ENCODE peak calls at places on chromosomes 3 and 15, in seven cellular contexts. F is cardiac fibroblast, S is astrocyte of the spinal cord, J is fibroblast of the aortic adventitia, I is MM.1S, M is Peyer's patch, X is progenitor cell of endocrine pancreas. W is an unnamed sample.

GRCh38 chr15:78301326-78301725 is 1.9 kb upstream of the SKIC8 start:
- DNase-seq in I (no peak), S (no peak), F (no peak), J (no peak), X (no peak), M (no peak), W (peak)

GRCh38 chr15:94523873-94524272 is 292.5 kb downstream of the MCTP2 start:
- DNase-seq in S (no peak), X (no peak), M (no peak), J (no peak), F (no peak), I (no peak), W (no peak)

GRCh38 chr3:66738625-66739330 is 238.0 kb upstream of the LRIG1 start:
- DNase-seq in J (peak), F (peak), S (peak), X (no peak), I (no peak), M (no peak), W (no peak)

GRCh38 chr15:96896766-96897165 is 566.3 kb downstream of the NR2F2 start:
- DNase-seq in S (no peak), J (no peak), X (no peak), M (no peak), F (no peak), I (no peak), W (no peak)

GRCh38 chr3:124295358-124295757 is 303.4 kb upstream of the ROPN1 start:
- DNase-seq in X (no peak), F (no peak), J (no peak), I (no peak), S (no peak), M (no peak), W (no peak)

GRCh38 chr3:113117511-113118302 is 93.7 kb upstream of the BOC start:
- DNase-seq in S (peak), X (no peak), J (peak), M (no peak), I (no peak), F (peak), W (peak)

GRCh38 chr3:154220462-154220861 is 99.3 kb downstream of the ARHGEF26 start:
- DNase-seq in X (no peak), F (no peak), I (no peak), M (no peak), S (no peak), J (no peak), W (no peak)

GRCh38 chr15:69647160-69647513 is 194.5 kb downstream of the RPLP1 start:
- DNase-seq in M (no peak), J (no peak), I (no peak), F (no peak), S (no peak), X (no peak), W (no peak)

GRCh38 chr15:40314723-40315276 is 7.1 kb upstream of the PLCB2 start:
- DNase-seq in M (no peak), X (no peak), S (no peak), J (peak), I (no peak), F (peak), W (no peak)

GRCh38 chr15:66041276-66041675 is 172.0 kb downstream of the RAB11A start:
- DNase-seq in J (no peak), M (no peak), I (no peak), F (no peak), S (no peak), X (no peak), W (no peak)

GRCh38 chr15:74793135-74794028 is 11.5 kb downstream of the CSK start:
- DNase-seq in I (no peak), F (peak), S (peak), X (no peak), J (no peak), M (peak), W (no peak)

GRCh38 chr3:187183210-187183862 is 13.9 kb upstream of the RTP1 start:
- DNase-seq in M (no peak), X (no peak), J (peak), S (no peak), I (no peak), F (peak), W (no peak)

GRCh38 chr3:133428552-133428951 is 28.7 kb downstream of the BFSP2 start:
- DNase-seq in F (no peak), J (no peak), X (no peak), I (no peak), S (no peak), M (no peak), W (no peak)

GRCh38 chr3:89692601-89693000 is 585.2 kb downstream of the EPHA3 start:
- DNase-seq in F (no peak), J (no peak), X (no peak), I (no peak), M (no peak), S (no peak), W (no peak)

GRCh38 chr3:195250473-195251251 is 20.3 kb downstream of the XXYLT1 start:
- DNase-seq in I (no peak), X (no peak), J (peak), F (peak), S (peak), M (peak), W (peak)

GRCh38 chr3:71521940-71522876 is 61.3 kb downstream of the FOXP1 start:
- DNase-seq in S (no peak), F (no peak), X (no peak), I (no peak), M (no peak), J (no peak), W (no peak)
- TF ChIP-seq CTCF in S (no peak), F (no peak), X (no peak), I (no peak), M (no peak), J (no peak), W (no peak)

DNA sequence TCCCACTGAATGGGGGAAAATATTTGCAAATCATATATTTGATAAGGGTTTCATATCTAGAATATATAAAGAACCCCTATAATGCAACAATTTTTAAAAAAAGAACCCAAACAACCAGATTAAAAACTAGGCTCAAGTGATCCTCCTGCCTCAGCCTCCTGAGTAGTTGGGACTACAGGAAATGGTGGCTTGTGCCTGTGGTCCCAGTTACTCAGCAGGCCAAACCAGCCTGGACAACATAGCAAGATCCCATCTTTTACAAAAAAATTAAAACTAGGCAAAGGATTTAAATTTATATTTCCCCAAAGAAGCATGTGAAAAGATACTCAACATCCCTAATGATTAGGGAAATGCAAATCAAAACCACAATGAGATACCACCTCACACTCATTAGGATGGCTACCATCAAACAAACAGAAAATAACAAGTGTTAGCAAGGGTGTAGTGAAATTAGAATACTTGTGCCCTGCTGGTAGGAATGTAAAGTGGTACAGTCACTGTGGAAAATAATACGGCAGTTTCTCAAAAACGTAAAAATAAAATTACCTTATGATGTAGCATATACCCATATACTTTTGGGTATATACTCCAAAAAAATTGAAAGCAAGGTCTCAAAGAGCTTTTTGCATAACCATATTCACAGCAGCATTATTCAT is 19.7 kb downstream of the TFDP2 start:
- DNase-seq in I (no peak), M (no peak), S (no peak), F (no peak), J (no peak), X (no peak), W (no peak)
- TF ChIP-seq CTCF in I (no peak), M (no peak), S (peak), F (peak), J (peak), X (peak), W (no peak)

DNA sequence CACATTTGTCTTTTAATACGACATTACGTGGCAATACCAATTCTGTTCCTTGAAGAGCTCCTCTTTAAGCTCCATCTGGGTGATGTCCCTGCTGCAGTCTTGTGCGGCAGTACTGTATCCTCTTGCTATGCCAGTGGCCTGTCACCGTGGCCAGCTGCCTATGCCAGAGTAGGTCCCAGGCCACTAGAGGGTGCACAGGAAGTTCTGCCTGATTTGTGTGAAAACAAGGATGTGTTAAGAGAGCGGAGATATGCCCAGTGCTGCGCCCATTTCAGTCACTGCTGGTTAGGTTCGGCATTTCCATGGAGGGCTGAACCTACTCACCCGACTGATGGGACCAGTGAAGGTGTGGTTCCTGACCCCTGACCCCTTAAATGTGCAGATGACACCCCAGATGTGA is 25.2 kb downstream of the NIPA1 start:
- DNase-seq in S (no peak), I (no peak), X (no peak), M (peak), J (no peak), F (peak), W (no peak)
- TF ChIP-seq CTCF in S (no peak), I (no peak), X (peak), M (no peak), J (no peak), F (peak), W (no peak)

GRCh38 chr3:63588897-63589296 is 63.6 kb upstream of the SNTN start:
- DNase-seq in F (no peak), X (no peak), S (no peak), M (no peak), J (no peak), I (no peak), W (no peak)
- TF ChIP-seq CTCF in F (no peak), X (no peak), S (no peak), M (no peak), J (no peak), I (peak), W (no peak)

GRCh38 chr15:52336530-52336929 is 40.9 kb upstream of the MYO5C start:
- DNase-seq in I (no peak), J (no peak), M (no peak), X (no peak), S (no peak), F (no peak), W (no peak)
- TF ChIP-seq CTCF in I (no peak), J (no peak), M (no peak), X (no peak), S (no peak), F (no peak), W (no peak)

DNA sequence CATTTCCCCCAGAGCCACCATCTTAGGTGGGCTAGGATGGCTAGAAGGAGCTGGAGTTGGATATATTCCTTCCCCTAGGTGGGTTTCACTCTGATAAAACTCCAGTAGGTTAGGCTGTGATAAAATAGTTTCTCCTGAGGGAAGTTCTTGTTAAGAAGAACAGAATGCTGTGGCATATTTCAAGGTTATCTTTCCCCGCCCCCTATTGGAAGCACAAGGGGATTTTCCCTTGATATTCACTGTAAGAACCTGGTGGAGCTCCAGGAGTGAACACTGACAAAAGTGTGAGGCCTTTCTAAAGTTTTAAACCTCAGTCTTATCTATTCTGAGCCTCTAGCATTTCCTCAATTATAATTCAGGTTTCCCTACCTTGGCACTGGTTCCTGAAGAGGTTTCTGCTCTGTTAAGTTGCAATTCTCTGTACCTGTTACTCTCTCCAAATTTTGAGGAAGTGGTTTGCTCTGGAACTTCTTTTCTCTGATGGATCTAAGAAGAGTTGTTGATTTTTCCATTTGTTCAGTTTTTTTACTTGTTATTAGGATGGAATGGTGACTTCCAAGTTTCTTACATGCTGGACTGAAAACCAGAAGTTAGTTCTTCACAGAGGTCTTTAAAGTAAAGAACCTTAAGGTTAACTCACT is 113.5 kb downstream of the GMPS start:
- DNase-seq in M (no peak), S (no peak), J (peak), X (no peak), I (no peak), F (no peak), W (no peak)
- TF ChIP-seq CTCF in M (no peak), S (no peak), J (peak), X (no peak), I (no peak), F (no peak), W (no peak)

GRCh38 chr3:11346416-11346815 is 74.2 kb downstream of the ATG7 start:
- DNase-seq in J (no peak), S (peak), F (peak), X (no peak), I (no peak), M (no peak), W (no peak)
- TF ChIP-seq CTCF in J (no peak), S (no peak), F (no peak), X (no peak), I (no peak), M (no peak), W (no peak)